ENCODE peak calls at places on chromosomes 1 and 21, in seven cellular contexts. One of them, this sample, is unnamed.

GRCh38 chr1:200118779-200119505 is 91.4 kb downstream of the NR5A2 start:
- DNase-seq in SK-N-SH: no peak
- DNase-seq in Panc1: no peak
- DNase-seq in esophagus muscularis mucosa: no peak
- DNase-seq in spleen: no peak
- DNase-seq in HepG2: no peak
- DNase-seq in GM23338: peak
- DNase-seq in this sample: no peak

GRCh38 chr1:58456470-58456869 is 90.1 kb downstream of the OMA1 start:
- DNase-seq in SK-N-SH: no peak
- DNase-seq in Panc1: no peak
- DNase-seq in esophagus muscularis mucosa: no peak
- DNase-seq in spleen: no peak
- DNase-seq in HepG2: no peak
- DNase-seq in GM23338: no peak
- DNase-seq in this sample: no peak

GRCh38 chr21:21439761-21440160 is 441.6 kb downstream of the NCAM2 start:
- DNase-seq in SK-N-SH: no peak
- DNase-seq in Panc1: no peak
- DNase-seq in esophagus muscularis mucosa: no peak
- DNase-seq in spleen: no peak
- DNase-seq in HepG2: no peak
- DNase-seq in GM23338: no peak
- DNase-seq in this sample: no peak

GRCh38 chr1:195097316-195097715 is 1510.9 kb downstream of the KCNT2 start:
- DNase-seq in SK-N-SH: no peak
- DNase-seq in Panc1: no peak
- DNase-seq in esophagus muscularis mucosa: no peak
- DNase-seq in spleen: no peak
- DNase-seq in HepG2: no peak
- DNase-seq in GM23338: no peak
- DNase-seq in this sample: peak

GRCh38 chr1:45009956-45010854 is 919 bp downstream of the HECTD3 start:
- DNase-seq in SK-N-SH: peak
- DNase-seq in Panc1: no peak
- DNase-seq in esophagus muscularis mucosa: peak
- DNase-seq in spleen: peak
- DNase-seq in HepG2: no peak
- DNase-seq in GM23338: peak
- DNase-seq in this sample: peak

GRCh38 chr1:157539568-157539967 is 12.7 kb downstream of the FCRL5 start:
- DNase-seq in SK-N-SH: no peak
- DNase-seq in Panc1: no peak
- DNase-seq in esophagus muscularis mucosa: no peak
- DNase-seq in spleen: no peak
- DNase-seq in HepG2: no peak
- DNase-seq in GM23338: no peak
- DNase-seq in this sample: no peak

GRCh38 chr21:31124005-31124404 is 85.7 kb upstream of the KRTAP19-8 start:
- DNase-seq in SK-N-SH: no peak
- DNase-seq in Panc1: no peak
- DNase-seq in esophagus muscularis mucosa: no peak
- DNase-seq in spleen: no peak
- DNase-seq in HepG2: no peak
- DNase-seq in GM23338: peak
- DNase-seq in this sample: peak

GRCh38 chr21:37658994-37659458 is 257.2 kb downstream of the KCNJ6 start:
- DNase-seq in SK-N-SH: no peak
- DNase-seq in Panc1: no peak
- DNase-seq in esophagus muscularis mucosa: no peak
- DNase-seq in spleen: no peak
- DNase-seq in HepG2: no peak
- DNase-seq in GM23338: no peak
- DNase-seq in this sample: peak

GRCh38 chr1:156356875-156357534 is 12.0 kb upstream of the RHBG start:
- DNase-seq in SK-N-SH: no peak
- DNase-seq in Panc1: no peak
- DNase-seq in esophagus muscularis mucosa: no peak
- DNase-seq in spleen: peak
- DNase-seq in HepG2: peak
- DNase-seq in GM23338: peak
- DNase-seq in this sample: peak

DNA sequence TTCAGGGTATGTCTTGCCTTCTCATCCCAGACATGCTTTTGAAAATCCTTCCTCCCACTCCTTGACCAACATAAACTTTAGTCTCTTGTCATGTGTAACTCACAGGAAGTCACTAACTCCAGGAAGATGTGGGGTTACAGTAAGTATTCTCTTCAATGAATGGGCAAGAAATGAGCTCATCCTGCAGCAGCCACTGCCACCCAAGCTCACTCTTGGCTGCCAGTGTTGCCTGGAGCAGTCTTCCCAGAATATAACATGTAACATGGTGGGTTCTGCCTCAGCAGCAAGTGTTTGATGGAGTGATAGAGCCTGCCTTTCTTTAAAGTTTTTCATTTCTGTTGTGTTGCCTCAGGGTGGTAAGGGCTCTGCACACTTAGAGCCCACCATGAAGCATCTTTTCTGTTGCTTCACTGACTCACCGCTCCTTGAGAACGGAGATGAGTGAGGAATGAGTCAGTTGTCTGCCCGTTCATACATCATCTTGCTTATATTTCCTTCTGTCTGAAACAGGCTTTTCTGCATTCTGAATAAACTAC is 187.0 kb downstream of the TPR start:
- DNase-seq in SK-N-SH: no peak
- DNase-seq in Panc1: peak
- DNase-seq in esophagus muscularis mucosa: no peak
- DNase-seq in spleen: no peak
- DNase-seq in HepG2: no peak
- DNase-seq in GM23338: no peak
- DNase-seq in this sample: no peak
- TF ChIP-seq POLR2AphosphoS5 in SK-N-SH: peak
- TF ChIP-seq POLR2AphosphoS5 in Panc1: no peak
- TF ChIP-seq POLR2AphosphoS5 in esophagus muscularis mucosa: no peak
- TF ChIP-seq POLR2AphosphoS5 in spleen: no peak
- TF ChIP-seq POLR2AphosphoS5 in HepG2: no peak
- TF ChIP-seq POLR2AphosphoS5 in GM23338: no peak
- TF ChIP-seq POLR2AphosphoS5 in this sample: no peak

GRCh38 chr1:109959632-109959973 is 25.0 kb upstream of the AHCYL1 start:
- DNase-seq in SK-N-SH: no peak
- DNase-seq in Panc1: no peak
- DNase-seq in esophagus muscularis mucosa: no peak
- DNase-seq in spleen: no peak
- DNase-seq in HepG2: no peak
- DNase-seq in GM23338: no peak
- DNase-seq in this sample: no peak

GRCh38 chr1:109963864-109964263 is 20.7 kb upstream of the AHCYL1 start:
- DNase-seq in SK-N-SH: no peak
- DNase-seq in Panc1: no peak
- DNase-seq in esophagus muscularis mucosa: no peak
- DNase-seq in spleen: no peak
- DNase-seq in HepG2: no peak
- DNase-seq in GM23338: no peak
- DNase-seq in this sample: no peak

GRCh38 chr1:109960745-109961094 is 23.8 kb upstream of the AHCYL1 start:
- DNase-seq in SK-N-SH: no peak
- DNase-seq in Panc1: no peak
- DNase-seq in esophagus muscularis mucosa: no peak
- DNase-seq in spleen: no peak
- DNase-seq in HepG2: no peak
- DNase-seq in GM23338: no peak
- DNase-seq in this sample: no peak

GRCh38 chr1:109954180-109954579 is 30.4 kb upstream of the AHCYL1 start:
- DNase-seq in SK-N-SH: no peak
- DNase-seq in Panc1: no peak
- DNase-seq in esophagus muscularis mucosa: no peak
- DNase-seq in spleen: no peak
- DNase-seq in HepG2: no peak
- DNase-seq in GM23338: no peak
- DNase-seq in this sample: no peak

DNA sequence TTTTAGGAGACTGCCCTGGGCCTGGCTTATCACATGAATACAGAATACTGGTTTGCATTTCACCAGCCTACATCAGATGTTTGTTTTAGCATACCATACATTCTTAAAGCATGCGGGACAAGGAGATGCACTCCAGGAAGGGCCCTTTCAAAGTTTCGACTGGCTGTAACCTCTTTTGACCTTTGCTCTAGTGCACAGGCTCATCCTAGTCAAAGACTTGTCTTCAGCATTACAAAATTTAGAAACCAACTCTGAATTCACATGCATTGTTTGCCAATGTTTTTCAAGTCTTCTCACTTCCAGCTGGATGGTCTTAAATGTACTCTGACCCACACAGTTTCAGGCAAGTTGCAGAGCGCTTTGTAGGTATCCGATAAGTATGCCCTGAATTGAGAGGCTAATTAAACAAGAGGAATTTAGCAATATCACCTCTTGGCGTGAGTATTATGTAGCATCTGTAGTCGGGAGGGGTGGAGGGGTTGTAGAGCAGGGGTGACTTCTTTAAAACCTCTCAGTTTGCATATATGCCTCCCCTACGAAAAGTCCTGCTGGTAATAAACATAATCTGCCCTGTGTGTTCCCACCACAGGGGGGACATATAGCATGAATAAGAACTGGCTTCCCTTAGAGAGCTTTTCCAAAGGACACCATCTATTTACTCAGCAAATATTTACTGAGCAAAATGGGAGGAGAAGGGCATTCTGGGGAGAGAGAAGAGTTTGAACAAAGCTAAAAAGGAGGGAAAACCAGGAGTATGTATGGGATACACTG is 24.4 kb upstream of the AHCYL1 start:
- DNase-seq in SK-N-SH: no peak
- DNase-seq in Panc1: peak
- DNase-seq in esophagus muscularis mucosa: no peak
- DNase-seq in spleen: no peak
- DNase-seq in HepG2: peak
- DNase-seq in GM23338: peak
- DNase-seq in this sample: no peak
- TF ChIP-seq CTCF in SK-N-SH: peak
- TF ChIP-seq CTCF in Panc1: peak
- TF ChIP-seq CTCF in esophagus muscularis mucosa: no peak
- TF ChIP-seq CTCF in spleen: no peak
- TF ChIP-seq CTCF in HepG2: peak
- TF ChIP-seq CTCF in GM23338: no peak
- TF ChIP-seq CTCF in this sample: no peak

GRCh38 chr1:151945725-151946365 is 36.5 kb upstream of the THEM4 start:
- DNase-seq in SK-N-SH: peak
- DNase-seq in Panc1: no peak
- DNase-seq in esophagus muscularis mucosa: peak
- DNase-seq in spleen: no peak
- DNase-seq in HepG2: peak
- DNase-seq in GM23338: peak
- DNase-seq in this sample: no peak
- TF ChIP-seq POLR2AphosphoS5 in SK-N-SH: peak
- TF ChIP-seq POLR2AphosphoS5 in Panc1: no peak
- TF ChIP-seq POLR2AphosphoS5 in esophagus muscularis mucosa: peak
- TF ChIP-seq POLR2AphosphoS5 in spleen: no peak
- TF ChIP-seq POLR2AphosphoS5 in HepG2: no peak
- TF ChIP-seq POLR2AphosphoS5 in GM23338: no peak
- TF ChIP-seq POLR2AphosphoS5 in this sample: peak

DNA sequence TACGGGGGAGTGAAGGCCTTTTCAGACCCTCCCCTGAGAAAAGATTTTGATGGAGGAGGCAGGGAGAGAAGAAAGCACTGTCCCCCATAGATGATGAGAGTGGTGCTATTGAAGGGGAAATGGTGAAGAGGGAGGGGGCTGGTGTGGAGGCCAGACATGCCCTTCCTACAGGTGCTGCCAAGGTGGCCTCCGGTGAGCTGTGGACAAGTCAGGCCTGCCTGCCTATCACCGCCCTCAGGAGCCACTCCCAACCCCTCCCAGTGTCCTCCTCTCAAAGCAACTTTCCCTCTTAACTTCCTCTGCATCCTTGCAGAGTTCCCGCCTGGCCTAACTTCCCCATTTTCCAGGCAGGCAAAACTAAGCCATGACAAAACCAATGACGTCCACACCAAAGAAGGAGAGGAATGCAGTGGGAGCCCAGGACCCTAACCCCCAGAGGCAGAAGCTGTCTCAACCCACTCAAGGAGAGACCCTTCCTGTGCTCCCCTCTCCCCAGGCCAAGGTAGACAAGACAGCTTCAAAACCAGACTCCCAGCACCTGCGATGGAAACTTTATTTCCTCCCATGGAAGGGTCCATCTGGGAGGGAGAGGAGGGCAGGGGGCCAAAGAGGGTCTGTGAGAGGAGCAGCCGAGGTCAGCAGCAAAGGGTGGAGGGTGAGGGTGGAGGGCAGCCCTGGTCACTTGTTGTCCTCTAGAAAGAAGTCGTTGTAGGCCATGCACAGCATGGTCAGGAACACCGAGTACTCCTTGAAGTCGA is 1.0 kb upstream of the S100A6 start:
- DNase-seq in SK-N-SH: no peak
- DNase-seq in Panc1: no peak
- DNase-seq in esophagus muscularis mucosa: no peak
- DNase-seq in spleen: peak
- DNase-seq in HepG2: no peak
- DNase-seq in GM23338: no peak
- DNase-seq in this sample: peak
- TF ChIP-seq CTCF in SK-N-SH: no peak
- TF ChIP-seq CTCF in Panc1: no peak
- TF ChIP-seq CTCF in esophagus muscularis mucosa: no peak
- TF ChIP-seq CTCF in spleen: no peak
- TF ChIP-seq CTCF in HepG2: no peak
- TF ChIP-seq CTCF in GM23338: no peak
- TF ChIP-seq CTCF in this sample: no peak

DNA sequence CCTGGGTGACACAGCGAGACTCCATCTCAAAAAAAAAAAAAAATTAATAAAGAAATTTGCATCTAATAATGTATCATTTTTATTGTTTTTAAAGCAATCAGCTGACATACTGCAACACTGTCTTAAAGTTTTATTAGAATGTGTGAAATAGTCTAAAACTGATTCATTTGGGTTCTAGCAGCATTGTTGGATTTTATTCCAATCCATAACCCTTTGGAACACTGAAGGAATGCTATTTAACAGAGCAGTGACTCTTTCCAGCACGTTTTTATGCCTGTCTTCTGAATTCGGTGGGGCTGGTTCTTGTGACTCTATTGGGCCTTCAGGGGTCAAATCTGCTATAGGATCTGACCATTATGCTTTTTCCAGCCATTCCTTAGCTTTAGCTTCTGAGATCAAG is 18.2 kb upstream of the FMO4 start:
- DNase-seq in SK-N-SH: no peak
- DNase-seq in Panc1: no peak
- DNase-seq in esophagus muscularis mucosa: no peak
- DNase-seq in spleen: no peak
- DNase-seq in HepG2: no peak
- DNase-seq in GM23338: no peak
- DNase-seq in this sample: no peak
- TF ChIP-seq POLR2AphosphoS5 in SK-N-SH: no peak
- TF ChIP-seq POLR2AphosphoS5 in Panc1: no peak
- TF ChIP-seq POLR2AphosphoS5 in esophagus muscularis mucosa: no peak
- TF ChIP-seq POLR2AphosphoS5 in spleen: no peak
- TF ChIP-seq POLR2AphosphoS5 in HepG2: no peak
- TF ChIP-seq POLR2AphosphoS5 in GM23338: no peak
- TF ChIP-seq POLR2AphosphoS5 in this sample: no peak

GRCh38 chr1:213938776-213939175 is 49.0 kb upstream of the PROX1 start:
- DNase-seq in SK-N-SH: no peak
- DNase-seq in Panc1: no peak
- DNase-seq in esophagus muscularis mucosa: no peak
- DNase-seq in spleen: no peak
- DNase-seq in HepG2: no peak
- DNase-seq in GM23338: no peak
- DNase-seq in this sample: no peak
- TF ChIP-seq CTCF in SK-N-SH: no peak
- TF ChIP-seq CTCF in Panc1: no peak
- TF ChIP-seq CTCF in esophagus muscularis mucosa: no peak
- TF ChIP-seq CTCF in spleen: no peak
- TF ChIP-seq CTCF in HepG2: no peak
- TF ChIP-seq CTCF in GM23338: no peak
- TF ChIP-seq CTCF in this sample: no peak

This sample was measured in upper lobe of left lung.